ENCODE peak calls at places on chromosome 1, in seven cellular contexts. E is body of pancreas, Z is spleen, V is heart left ventricle, Y is fibroblast of mammary gland, L is transverse colon, P is HCT116. S is an unnamed sample.

GRCh38 chr1:55040953-55041494 is 1.7 kb downstream of the PCSK9 start:
- DNase-seq in E (no peak), V (no peak), P (no peak), L (no peak), Z (no peak), Y (no peak), S (no peak)

GRCh38 chr1:165907256-165907857 is 79.9 kb downstream of the UCK2 start:
- DNase-seq in E (no peak), V (no peak), P (no peak), Z (no peak), L (no peak), Y (peak), S (no peak)

GRCh38 chr1:30982937-30983336 is 74.4 kb upstream of the SDC3 start:
- DNase-seq in Y (peak), L (no peak), Z (no peak), E (no peak), P (no peak), V (no peak), S (no peak)

GRCh38 chr1:162631546-162632233 is 574 bp upstream of the DDR2 start:
- DNase-seq in E (no peak), P (no peak), V (peak), Z (no peak), L (no peak), Y (peak), S (peak)

GRCh38 chr1:113984710-113985109 is 5.4 kb downstream of the OLFML3 start:
- DNase-seq in Z (no peak), Y (no peak), P (no peak), V (peak), L (no peak), E (no peak), S (no peak)

GRCh38 chr1:150995896-150996295 is 10.8 kb downstream of the MINDY1 start:
- DNase-seq in E (peak), Y (peak), Z (no peak), P (no peak), V (no peak), L (no peak), S (peak)

GRCh38 chr1:92934395-92935378 is 26.6 kb downstream of the DIPK1A start:
- DNase-seq in L (peak), Y (peak), P (no peak), Z (no peak), E (peak), V (peak), S (peak)

GRCh38 chr1:9823943-9824701 is at the start of gene CLSTN1:
- DNase-seq in Y (peak), E (peak), Z (peak), V (peak), P (peak), L (peak), S (peak)

GRCh38 chr1:156964431-156964830 is 44.0 kb downstream of the LRRC71 start:
- DNase-seq in L (no peak), V (no peak), Y (peak), P (no peak), E (no peak), Z (no peak), S (no peak)

GRCh38 chr1:159891275-159892157 is 8.4 kb downstream of the CFAP45 start:
- DNase-seq in V (peak), Z (peak), E (peak), Y (peak), P (peak), L (peak), S (peak)

GRCh38 chr1:44542415-44543063 is 131.7 kb downstream of the TMEM53 start:
- DNase-seq in L (no peak), E (no peak), Z (no peak), V (no peak), Y (no peak), P (no peak), S (no peak)

GRCh38 chr1:46544561-46545240 is 6.7 kb downstream of the KNCN start:
- DNase-seq in L (no peak), P (no peak), Y (no peak), E (no peak), Z (peak), V (no peak), S (no peak)

GRCh38 chr1:21764615-21765423 is 18.1 kb downstream of the USP48 start:
- DNase-seq in L (no peak), E (peak), P (no peak), Y (peak), V (peak), Z (no peak), S (peak)

GRCh38 chr1:84847253-84848247 is 45.5 kb downstream of the LPAR3 start:
- DNase-seq in Y (peak), V (peak), L (peak), Z (no peak), E (peak), P (peak), S (peak)

GRCh38 chr1:43968348-43968948 is 1.4 kb upstream of the DPH2 start:
- DNase-seq in P (no peak), L (no peak), V (no peak), Y (peak), E (no peak), Z (no peak), S (no peak)

GRCh38 chr1:58821309-58821708 is 37.5 kb upstream of the JUN start:
- DNase-seq in Y (no peak), V (no peak), Z (no peak), E (no peak), P (no peak), L (no peak), S (no peak)

GRCh38 chr1:68321084-68321685 is 88.9 kb upstream of the WLS start:
- DNase-seq in V (peak), E (peak), Y (no peak), Z (peak), L (peak), P (no peak), S (peak)

DNA sequence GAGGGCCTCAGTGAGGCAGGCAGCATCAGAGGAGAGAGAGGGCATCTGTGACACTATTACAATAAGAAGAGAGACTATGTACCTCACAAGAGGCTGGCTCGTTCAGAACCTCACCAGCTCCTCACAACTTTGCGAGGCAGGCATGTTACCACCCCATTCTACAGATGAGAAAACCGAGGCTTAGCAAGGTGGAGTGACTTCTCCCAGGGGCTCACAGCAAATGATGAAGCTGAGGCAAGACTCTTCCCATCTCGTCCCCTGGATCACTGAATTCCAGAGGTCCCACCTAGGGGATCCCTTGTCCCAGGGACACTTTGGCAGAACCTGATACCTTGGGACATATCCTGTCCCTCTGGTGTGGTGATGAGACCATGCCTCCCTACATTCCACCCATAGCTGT is 64.4 kb downstream of the DISP3 start:
- DNase-seq in Z (no peak), L (no peak), E (no peak), V (no peak), P (no peak), Y (no peak), S (no peak)
- H3K4me3 ChIP-seq in Z (no peak), L (no peak), E (no peak), V (no peak), P (no peak), Y (no peak), S (no peak)

GRCh38 chr1:1264026-1264425 is 9.6 kb downstream of the UBE2J2 start:
- DNase-seq in Z (no peak), V (no peak), E (no peak), P (no peak), Y (no peak), L (no peak), S (no peak)
- H3K4me3 ChIP-seq in Z (no peak), V (no peak), E (no peak), P (no peak), Y (no peak), L (no peak), S (no peak)

GRCh38 chr1:24384251-24385090 is 29.1 kb downstream of the STPG1 start:
- DNase-seq in Y (peak), E (no peak), Z (peak), P (no peak), V (no peak), L (peak), S (peak)
- H3K4me3 ChIP-seq in Y (no peak), E (no peak), Z (no peak), P (no peak), V (no peak), L (no peak), S (no peak)

DNA sequence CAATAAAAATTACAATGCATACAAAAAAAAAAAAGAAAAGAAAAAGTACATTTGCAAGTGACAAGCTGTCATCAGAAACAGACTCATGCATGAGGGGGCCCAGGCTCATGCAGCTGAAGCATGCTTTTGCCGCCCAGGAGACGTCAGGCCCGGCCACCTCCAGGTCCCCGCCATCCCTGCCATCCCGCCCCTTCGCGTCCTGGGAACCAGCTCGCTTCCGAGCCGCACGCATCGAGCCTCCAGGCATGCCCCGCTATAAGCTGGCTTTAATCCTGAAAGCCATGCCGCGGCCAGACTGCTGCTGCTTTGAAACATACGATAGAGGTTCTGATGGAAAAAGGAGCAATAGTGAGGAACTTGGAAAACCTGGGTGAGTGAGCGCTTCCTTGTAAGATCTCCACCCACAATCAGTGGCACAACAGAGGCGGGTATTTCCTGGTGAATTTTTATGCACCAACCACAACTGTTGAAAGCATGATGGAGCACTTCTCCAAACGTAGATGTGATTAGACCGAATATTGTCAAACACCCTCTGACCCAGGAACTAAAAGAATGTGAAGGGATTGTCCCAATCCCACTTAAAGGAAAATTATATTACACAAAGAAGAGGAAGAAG is 113.7 kb downstream of the FAF1 start:
- DNase-seq in P (no peak), Z (no peak), L (no peak), Y (no peak), V (no peak), E (no peak), S (no peak)
- H3K4me3 ChIP-seq in P (no peak), Z (no peak), L (no peak), Y (no peak), V (no peak), E (no peak), S (no peak)

DNA sequence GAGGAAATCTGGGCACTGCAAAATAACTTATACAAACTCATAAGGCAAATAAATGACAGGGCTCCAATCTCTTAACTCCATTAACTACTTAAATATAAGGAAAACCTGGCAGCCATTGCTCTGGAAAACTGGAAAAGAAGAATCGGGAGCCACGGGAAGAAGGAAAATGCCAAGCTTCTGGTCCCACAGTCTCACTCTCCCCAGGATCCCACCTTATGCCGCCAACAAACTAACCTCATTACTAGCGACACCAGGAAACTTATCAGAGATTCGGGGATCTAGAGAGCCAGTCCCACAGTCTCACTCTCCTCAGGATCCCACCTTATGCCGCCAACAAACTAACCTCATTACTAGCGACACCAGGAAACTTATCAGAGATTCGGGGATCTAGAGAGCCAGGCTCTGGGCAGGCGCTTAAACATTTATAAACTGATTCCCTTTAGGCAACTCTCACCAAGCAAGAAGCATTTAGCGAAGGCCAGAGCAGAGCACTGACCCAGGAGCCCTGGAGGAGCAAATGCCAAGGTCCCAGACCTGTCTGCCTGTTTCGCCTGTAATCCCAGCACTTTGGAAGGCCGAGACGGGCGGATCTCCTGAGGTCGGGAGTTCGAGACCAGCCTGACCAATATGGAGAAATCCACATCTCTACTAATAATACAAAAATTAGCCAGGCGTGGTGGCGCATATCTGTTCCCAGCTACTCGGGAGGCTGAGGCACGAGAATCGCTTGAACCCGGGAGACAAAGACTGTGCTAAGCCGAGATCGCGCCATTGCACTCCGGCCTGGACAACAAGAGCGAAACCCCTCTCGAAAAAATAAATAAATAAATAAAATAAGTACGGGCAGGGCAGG is 720 bp downstream of the PSMB2 start:
- DNase-seq in Y (no peak), V (no peak), Z (no peak), L (no peak), E (no peak), P (no peak), S (peak)
- H3K4me3 ChIP-seq in Y (peak), V (peak), Z (peak), L (peak), E (peak), P (peak), S (peak)

GRCh38 chr1:204505674-204506073 is 10.5 kb upstream of the MDM4 start:
- DNase-seq in E (no peak), Y (no peak), Z (no peak), P (no peak), L (no peak), V (no peak), S (no peak)
- H3K4me3 ChIP-seq in E (no peak), Y (peak), Z (peak), P (peak), L (peak), V (peak), S (peak)

S was measured in MG63.